ENCODE peak calls at places on chromosomes 2 and 18, in ten cellular contexts. One of them, this sample, is unnamed. For H3K4me1, the result is how much of the 10 kb centered on the place peaks cover.

GRCh38 chr18:49537232-49537876 is 24.5 kb upstream of the LIPG start:
- DNase-seq in cardiac muscle cell: no peak
- DNase-seq in tibial artery: no peak
- DNase-seq in spleen: no peak
- DNase-seq in CD4-positive, alpha-beta memory T cell: no peak
- DNase-seq in endothelial cell of umbilical vein: no peak
- DNase-seq in heart right ventricle: no peak
- DNase-seq in neuronal stem cell: no peak
- DNase-seq in NT2/D1: no peak
- DNase-seq in A549: no peak
- DNase-seq in this sample: no peak

GRCh38 chr18:10022365-10022764 is 108.5 kb downstream of the VAPA start:
- DNase-seq in cardiac muscle cell: no peak
- DNase-seq in tibial artery: no peak
- DNase-seq in spleen: no peak
- DNase-seq in CD4-positive, alpha-beta memory T cell: no peak
- DNase-seq in endothelial cell of umbilical vein: no peak
- DNase-seq in heart right ventricle: no peak
- DNase-seq in neuronal stem cell: no peak
- DNase-seq in NT2/D1: no peak
- DNase-seq in A549: no peak
- DNase-seq in this sample: no peak

GRCh38 chr2:112833532-112833931 is 3.0 kb downstream of the IL1B start:
- DNase-seq in cardiac muscle cell: no peak
- DNase-seq in tibial artery: no peak
- DNase-seq in spleen: no peak
- DNase-seq in CD4-positive, alpha-beta memory T cell: no peak
- DNase-seq in endothelial cell of umbilical vein: no peak
- DNase-seq in heart right ventricle: no peak
- DNase-seq in neuronal stem cell: no peak
- DNase-seq in NT2/D1: no peak
- DNase-seq in A549: no peak
- DNase-seq in this sample: no peak

GRCh38 chr2:204825054-204825453 is 279.8 kb downstream of the PARD3B start:
- DNase-seq in cardiac muscle cell: no peak
- DNase-seq in tibial artery: no peak
- DNase-seq in spleen: no peak
- DNase-seq in CD4-positive, alpha-beta memory T cell: no peak
- DNase-seq in endothelial cell of umbilical vein: no peak
- DNase-seq in heart right ventricle: no peak
- DNase-seq in neuronal stem cell: no peak
- DNase-seq in NT2/D1: peak
- DNase-seq in A549: no peak
- DNase-seq in this sample: no peak

GRCh38 chr18:45755936-45756335 is 32.0 kb downstream of the SLC14A1 start:
- DNase-seq in cardiac muscle cell: no peak
- DNase-seq in tibial artery: peak
- DNase-seq in spleen: no peak
- DNase-seq in CD4-positive, alpha-beta memory T cell: no peak
- DNase-seq in endothelial cell of umbilical vein: peak
- DNase-seq in heart right ventricle: no peak
- DNase-seq in neuronal stem cell: no peak
- DNase-seq in NT2/D1: no peak
- DNase-seq in A549: no peak
- DNase-seq in this sample: peak

GRCh38 chr2:87403893-87404175 is 344.1 kb upstream of the PLGLB2 start:
- DNase-seq in cardiac muscle cell: no peak
- DNase-seq in tibial artery: no peak
- DNase-seq in spleen: peak
- DNase-seq in CD4-positive, alpha-beta memory T cell: no peak
- DNase-seq in endothelial cell of umbilical vein: peak
- DNase-seq in heart right ventricle: no peak
- DNase-seq in neuronal stem cell: no peak
- DNase-seq in NT2/D1: no peak
- DNase-seq in A549: no peak
- DNase-seq in this sample: no peak

GRCh38 chr2:26901326-26902183 is 53.6 kb downstream of the DPYSL5 start:
- DNase-seq in cardiac muscle cell: no peak
- DNase-seq in tibial artery: no peak
- DNase-seq in spleen: no peak
- DNase-seq in CD4-positive, alpha-beta memory T cell: no peak
- DNase-seq in endothelial cell of umbilical vein: no peak
- DNase-seq in heart right ventricle: peak
- DNase-seq in neuronal stem cell: no peak
- DNase-seq in NT2/D1: peak
- DNase-seq in A549: no peak
- DNase-seq in this sample: no peak

GRCh38 chr2:96734899-96735585 is 4.8 kb downstream of the LMAN2L start:
- DNase-seq in cardiac muscle cell: no peak
- DNase-seq in tibial artery: no peak
- DNase-seq in spleen: no peak
- DNase-seq in CD4-positive, alpha-beta memory T cell: no peak
- DNase-seq in endothelial cell of umbilical vein: no peak
- DNase-seq in heart right ventricle: no peak
- DNase-seq in neuronal stem cell: no peak
- DNase-seq in NT2/D1: no peak
- DNase-seq in A549: no peak
- DNase-seq in this sample: peak

GRCh38 chr2:36461039-36461681 is 105.6 kb downstream of the CRIM1 start:
- DNase-seq in cardiac muscle cell: no peak
- DNase-seq in tibial artery: no peak
- DNase-seq in spleen: no peak
- DNase-seq in CD4-positive, alpha-beta memory T cell: peak
- DNase-seq in endothelial cell of umbilical vein: peak
- DNase-seq in heart right ventricle: no peak
- DNase-seq in neuronal stem cell: peak
- DNase-seq in NT2/D1: peak
- DNase-seq in A549: peak
- DNase-seq in this sample: no peak

DNA sequence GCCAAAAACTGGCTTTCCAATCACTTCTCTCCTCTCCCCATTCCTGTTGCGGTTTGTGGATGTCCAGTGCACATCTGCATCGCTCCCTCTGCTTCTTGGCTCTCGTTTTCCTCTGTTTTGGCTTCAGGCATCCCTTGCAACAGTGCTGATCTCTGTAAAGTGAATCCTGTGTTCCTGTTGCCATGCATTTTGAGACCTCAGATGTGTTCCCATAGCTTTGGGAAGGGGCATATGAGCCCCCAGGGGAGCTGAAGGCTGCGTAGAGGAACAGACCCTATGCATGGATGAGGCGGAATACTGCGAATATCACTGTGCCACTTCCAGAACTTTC is 168.4 kb upstream of the HAAO start:
- DNase-seq in cardiac muscle cell: no peak
- DNase-seq in tibial artery: no peak
- DNase-seq in spleen: no peak
- DNase-seq in CD4-positive, alpha-beta memory T cell: no peak
- DNase-seq in endothelial cell of umbilical vein: peak
- DNase-seq in heart right ventricle: no peak
- DNase-seq in neuronal stem cell: no peak
- DNase-seq in NT2/D1: no peak
- DNase-seq in A549: no peak
- DNase-seq in this sample: no peak
- H3K4me1 ChIP-seq in cardiac muscle cell: under half
- H3K4me1 ChIP-seq in tibial artery: half or more
- H3K4me1 ChIP-seq in spleen: half or more
- H3K4me1 ChIP-seq in CD4-positive, alpha-beta memory T cell: under half
- H3K4me1 ChIP-seq in endothelial cell of umbilical vein: under half
- H3K4me1 ChIP-seq in heart right ventricle: half or more
- H3K4me1 ChIP-seq in neuronal stem cell: under half
- H3K4me1 ChIP-seq in NT2/D1: under half
- H3K4me1 ChIP-seq in A549: under half
- H3K4me1 ChIP-seq in this sample: under half

GRCh38 chr2:85862426-85862825 is 26.4 kb downstream of the ST3GAL5 start:
- DNase-seq in cardiac muscle cell: no peak
- DNase-seq in tibial artery: no peak
- DNase-seq in spleen: no peak
- DNase-seq in CD4-positive, alpha-beta memory T cell: no peak
- DNase-seq in endothelial cell of umbilical vein: no peak
- DNase-seq in heart right ventricle: no peak
- DNase-seq in neuronal stem cell: no peak
- DNase-seq in NT2/D1: no peak
- DNase-seq in A549: no peak
- DNase-seq in this sample: no peak
- H3K4me3 ChIP-seq in cardiac muscle cell: no peak
- H3K4me3 ChIP-seq in tibial artery: no peak
- H3K4me3 ChIP-seq in spleen: no peak
- H3K4me3 ChIP-seq in CD4-positive, alpha-beta memory T cell: no peak
- H3K4me3 ChIP-seq in endothelial cell of umbilical vein: no peak
- H3K4me3 ChIP-seq in heart right ventricle: no peak
- H3K4me3 ChIP-seq in neuronal stem cell: no peak
- H3K4me3 ChIP-seq in NT2/D1: no peak
- H3K4me3 ChIP-seq in A549: no peak
- H3K4me3 ChIP-seq in this sample: no peak

GRCh38 chr2:159130302-159130701 is 156.2 kb downstream of the WDSUB1 start:
- DNase-seq in cardiac muscle cell: no peak
- DNase-seq in tibial artery: no peak
- DNase-seq in spleen: no peak
- DNase-seq in CD4-positive, alpha-beta memory T cell: no peak
- DNase-seq in endothelial cell of umbilical vein: no peak
- DNase-seq in heart right ventricle: no peak
- DNase-seq in neuronal stem cell: no peak
- DNase-seq in NT2/D1: no peak
- DNase-seq in A549: no peak
- DNase-seq in this sample: no peak

GRCh38 chr2:159131882-159132281 is 154.6 kb downstream of the WDSUB1 start:
- DNase-seq in cardiac muscle cell: no peak
- DNase-seq in tibial artery: no peak
- DNase-seq in spleen: no peak
- DNase-seq in CD4-positive, alpha-beta memory T cell: no peak
- DNase-seq in endothelial cell of umbilical vein: peak
- DNase-seq in heart right ventricle: no peak
- DNase-seq in neuronal stem cell: no peak
- DNase-seq in NT2/D1: no peak
- DNase-seq in A549: peak
- DNase-seq in this sample: no peak

GRCh38 chr2:159129301-159129700 is 157.2 kb downstream of the WDSUB1 start:
- DNase-seq in cardiac muscle cell: no peak
- DNase-seq in tibial artery: no peak
- DNase-seq in spleen: no peak
- DNase-seq in CD4-positive, alpha-beta memory T cell: no peak
- DNase-seq in endothelial cell of umbilical vein: no peak
- DNase-seq in heart right ventricle: no peak
- DNase-seq in neuronal stem cell: no peak
- DNase-seq in NT2/D1: no peak
- DNase-seq in A549: no peak
- DNase-seq in this sample: no peak

GRCh38 chr2:159129807-159130206 is 156.7 kb downstream of the WDSUB1 start:
- DNase-seq in cardiac muscle cell: no peak
- DNase-seq in tibial artery: no peak
- DNase-seq in spleen: no peak
- DNase-seq in CD4-positive, alpha-beta memory T cell: no peak
- DNase-seq in endothelial cell of umbilical vein: peak
- DNase-seq in heart right ventricle: peak
- DNase-seq in neuronal stem cell: no peak
- DNase-seq in NT2/D1: no peak
- DNase-seq in A549: no peak
- DNase-seq in this sample: peak

DNA sequence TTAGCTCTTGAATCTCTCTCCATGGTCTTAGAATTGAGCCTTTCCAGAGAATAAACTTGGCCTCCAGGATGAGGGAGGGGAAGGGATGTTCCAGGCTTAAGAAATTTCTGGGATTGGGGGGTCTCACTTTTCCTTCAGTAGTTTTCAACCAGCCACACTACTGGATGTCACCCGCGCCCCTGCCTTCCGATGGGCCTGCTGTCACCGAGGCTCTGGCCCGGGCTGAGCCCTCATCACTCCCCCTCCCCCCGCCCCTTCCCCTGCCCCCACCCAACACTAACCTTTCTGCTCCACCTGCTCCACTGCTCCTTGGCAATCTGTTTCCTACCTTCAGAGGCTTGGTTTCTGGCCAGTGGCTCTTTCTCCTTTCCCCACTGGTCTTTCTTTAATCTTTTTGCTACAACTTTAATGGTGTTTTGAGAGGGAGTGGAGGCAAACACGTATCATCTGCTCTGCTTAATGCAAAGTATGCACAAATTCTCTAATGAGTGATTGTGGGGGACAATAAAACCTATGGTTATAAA is 155.2 kb downstream of the WDSUB1 start:
- DNase-seq in cardiac muscle cell: no peak
- DNase-seq in tibial artery: no peak
- DNase-seq in spleen: no peak
- DNase-seq in CD4-positive, alpha-beta memory T cell: no peak
- DNase-seq in endothelial cell of umbilical vein: no peak
- DNase-seq in heart right ventricle: no peak
- DNase-seq in neuronal stem cell: no peak
- DNase-seq in NT2/D1: no peak
- DNase-seq in A549: no peak
- DNase-seq in this sample: no peak
- H3K4me1 ChIP-seq in cardiac muscle cell: half or more
- H3K4me1 ChIP-seq in tibial artery: half or more
- H3K4me1 ChIP-seq in spleen: under half
- H3K4me1 ChIP-seq in CD4-positive, alpha-beta memory T cell: under half
- H3K4me1 ChIP-seq in endothelial cell of umbilical vein: half or more
- H3K4me1 ChIP-seq in heart right ventricle: half or more
- H3K4me1 ChIP-seq in neuronal stem cell: under half
- H3K4me1 ChIP-seq in NT2/D1: under half
- H3K4me1 ChIP-seq in A549: under half
- H3K4me1 ChIP-seq in this sample: under half

GRCh38 chr2:231621051-231621879 is 28.6 kb downstream of the TEX44 start:
- DNase-seq in cardiac muscle cell: no peak
- DNase-seq in tibial artery: no peak
- DNase-seq in spleen: peak
- DNase-seq in CD4-positive, alpha-beta memory T cell: no peak
- DNase-seq in endothelial cell of umbilical vein: no peak
- DNase-seq in heart right ventricle: peak
- DNase-seq in neuronal stem cell: no peak
- DNase-seq in NT2/D1: peak
- DNase-seq in A549: no peak
- DNase-seq in this sample: peak
- H3K4me3 ChIP-seq in cardiac muscle cell: no peak
- H3K4me3 ChIP-seq in tibial artery: no peak
- H3K4me3 ChIP-seq in spleen: no peak
- H3K4me3 ChIP-seq in CD4-positive, alpha-beta memory T cell: no peak
- H3K4me3 ChIP-seq in endothelial cell of umbilical vein: no peak
- H3K4me3 ChIP-seq in heart right ventricle: peak
- H3K4me3 ChIP-seq in neuronal stem cell: no peak
- H3K4me3 ChIP-seq in NT2/D1: peak
- H3K4me3 ChIP-seq in A549: no peak
- H3K4me3 ChIP-seq in this sample: peak

GRCh38 chr18:63267990-63268721 is 51.4 kb downstream of the BCL2 start:
- DNase-seq in cardiac muscle cell: no peak
- DNase-seq in tibial artery: no peak
- DNase-seq in spleen: no peak
- DNase-seq in CD4-positive, alpha-beta memory T cell: no peak
- DNase-seq in endothelial cell of umbilical vein: no peak
- DNase-seq in heart right ventricle: no peak
- DNase-seq in neuronal stem cell: no peak
- DNase-seq in NT2/D1: no peak
- DNase-seq in A549: no peak
- DNase-seq in this sample: no peak
- H3K4me1 ChIP-seq in cardiac muscle cell: under half
- H3K4me1 ChIP-seq in tibial artery: under half
- H3K4me1 ChIP-seq in spleen: half or more
- H3K4me1 ChIP-seq in CD4-positive, alpha-beta memory T cell: half or more
- H3K4me1 ChIP-seq in endothelial cell of umbilical vein: under half
- H3K4me1 ChIP-seq in heart right ventricle: under half
- H3K4me1 ChIP-seq in neuronal stem cell: under half
- H3K4me1 ChIP-seq in NT2/D1: under half
- H3K4me1 ChIP-seq in A549: under half
- H3K4me1 ChIP-seq in this sample: under half

GRCh38 chr2:241269707-241270520 is 45.6 kb downstream of the HDLBP start:
- DNase-seq in cardiac muscle cell: no peak
- DNase-seq in tibial artery: no peak
- DNase-seq in spleen: no peak
- DNase-seq in CD4-positive, alpha-beta memory T cell: no peak
- DNase-seq in endothelial cell of umbilical vein: no peak
- DNase-seq in heart right ventricle: no peak
- DNase-seq in neuronal stem cell: no peak
- DNase-seq in NT2/D1: no peak
- DNase-seq in A549: no peak
- DNase-seq in this sample: no peak
- H3K4me3 ChIP-seq in cardiac muscle cell: no peak
- H3K4me3 ChIP-seq in tibial artery: no peak
- H3K4me3 ChIP-seq in spleen: no peak
- H3K4me3 ChIP-seq in CD4-positive, alpha-beta memory T cell: no peak
- H3K4me3 ChIP-seq in endothelial cell of umbilical vein: no peak
- H3K4me3 ChIP-seq in heart right ventricle: no peak
- H3K4me3 ChIP-seq in neuronal stem cell: no peak
- H3K4me3 ChIP-seq in NT2/D1: no peak
- H3K4me3 ChIP-seq in A549: no peak
- H3K4me3 ChIP-seq in this sample: no peak

This sample was measured in BE2C.